ENCODE peak calls at places on chromosomes 4 and X, in eight cellular contexts. One of them, this sample, is unnamed.

GRCh38 chrX:63275127-63275526 is 76.0 kb downstream of the SPIN4 start:
- DNase-seq in uterus: no peak
- DNase-seq in foreskin fibroblast: peak
- DNase-seq in WERI-Rb-1: peak
- DNase-seq in astrocyte of the spinal cord: no peak
- DNase-seq in mammary epithelial cell: peak
- DNase-seq in HFF-Myc: no peak
- DNase-seq in MG63: peak
- DNase-seq in this sample: peak

GRCh38 chr4:165656829-165657467 is 216.1 kb upstream of the TLL1 start:
- DNase-seq in uterus: no peak
- DNase-seq in foreskin fibroblast: no peak
- DNase-seq in WERI-Rb-1: no peak
- DNase-seq in astrocyte of the spinal cord: no peak
- DNase-seq in mammary epithelial cell: no peak
- DNase-seq in HFF-Myc: no peak
- DNase-seq in MG63: no peak
- DNase-seq in this sample: no peak

GRCh38 chrX:629230-630006 is 1.2 kb upstream of the SHOX start:
- DNase-seq in uterus: no peak
- DNase-seq in foreskin fibroblast: peak
- DNase-seq in WERI-Rb-1: no peak
- DNase-seq in astrocyte of the spinal cord: no peak
- DNase-seq in mammary epithelial cell: no peak
- DNase-seq in HFF-Myc: no peak
- DNase-seq in MG63: no peak
- DNase-seq in this sample: no peak

GRCh38 chr4:183600189-183600685 is 58.7 kb downstream of the RWDD4 start:
- DNase-seq in uterus: no peak
- DNase-seq in foreskin fibroblast: peak
- DNase-seq in WERI-Rb-1: no peak
- DNase-seq in astrocyte of the spinal cord: no peak
- DNase-seq in mammary epithelial cell: no peak
- DNase-seq in HFF-Myc: no peak
- DNase-seq in MG63: no peak
- DNase-seq in this sample: no peak

GRCh38 chrX:38183577-38183976 is 37.1 kb downstream of the SRPX start:
- DNase-seq in uterus: no peak
- DNase-seq in foreskin fibroblast: peak
- DNase-seq in WERI-Rb-1: no peak
- DNase-seq in astrocyte of the spinal cord: peak
- DNase-seq in mammary epithelial cell: no peak
- DNase-seq in HFF-Myc: no peak
- DNase-seq in MG63: no peak
- DNase-seq in this sample: no peak

GRCh38 chr4:121375262-121375661 is 5.6 kb downstream of the QRFPR start:
- DNase-seq in uterus: no peak
- DNase-seq in foreskin fibroblast: peak
- DNase-seq in WERI-Rb-1: no peak
- DNase-seq in astrocyte of the spinal cord: peak
- DNase-seq in mammary epithelial cell: peak
- DNase-seq in HFF-Myc: no peak
- DNase-seq in MG63: no peak
- DNase-seq in this sample: no peak

GRCh38 chrX:80810365-80810978 is 795 bp upstream of the BRWD3 start:
- DNase-seq in uterus: no peak
- DNase-seq in foreskin fibroblast: peak
- DNase-seq in WERI-Rb-1: no peak
- DNase-seq in astrocyte of the spinal cord: no peak
- DNase-seq in mammary epithelial cell: no peak
- DNase-seq in HFF-Myc: no peak
- DNase-seq in MG63: no peak
- DNase-seq in this sample: no peak

GRCh38 chr4:95190751-95191436 is 357.9 kb downstream of the UNC5C start:
- DNase-seq in uterus: peak
- DNase-seq in foreskin fibroblast: no peak
- DNase-seq in WERI-Rb-1: peak
- DNase-seq in astrocyte of the spinal cord: no peak
- DNase-seq in mammary epithelial cell: peak
- DNase-seq in HFF-Myc: no peak
- DNase-seq in MG63: no peak
- DNase-seq in this sample: no peak

GRCh38 chr4:83219344-83219990 is 65.1 kb downstream of the COQ2 start:
- DNase-seq in uterus: no peak
- DNase-seq in foreskin fibroblast: peak
- DNase-seq in WERI-Rb-1: peak
- DNase-seq in astrocyte of the spinal cord: no peak
- DNase-seq in mammary epithelial cell: peak
- DNase-seq in HFF-Myc: no peak
- DNase-seq in MG63: no peak
- DNase-seq in this sample: no peak

GRCh38 chr4:83214079-83214478 is 70.5 kb downstream of the COQ2 start:
- DNase-seq in uterus: no peak
- DNase-seq in foreskin fibroblast: no peak
- DNase-seq in WERI-Rb-1: no peak
- DNase-seq in astrocyte of the spinal cord: no peak
- DNase-seq in mammary epithelial cell: no peak
- DNase-seq in HFF-Myc: no peak
- DNase-seq in MG63: no peak
- DNase-seq in this sample: no peak

GRCh38 chr4:83219991-83220360 is 64.6 kb downstream of the COQ2 start:
- DNase-seq in uterus: no peak
- DNase-seq in foreskin fibroblast: peak
- DNase-seq in WERI-Rb-1: no peak
- DNase-seq in astrocyte of the spinal cord: no peak
- DNase-seq in mammary epithelial cell: no peak
- DNase-seq in HFF-Myc: no peak
- DNase-seq in MG63: no peak
- DNase-seq in this sample: no peak

GRCh38 chr4:83217721-83218522 is 66.7 kb downstream of the COQ2 start:
- DNase-seq in uterus: no peak
- DNase-seq in foreskin fibroblast: no peak
- DNase-seq in WERI-Rb-1: no peak
- DNase-seq in astrocyte of the spinal cord: no peak
- DNase-seq in mammary epithelial cell: no peak
- DNase-seq in HFF-Myc: no peak
- DNase-seq in MG63: no peak
- DNase-seq in this sample: no peak

DNA sequence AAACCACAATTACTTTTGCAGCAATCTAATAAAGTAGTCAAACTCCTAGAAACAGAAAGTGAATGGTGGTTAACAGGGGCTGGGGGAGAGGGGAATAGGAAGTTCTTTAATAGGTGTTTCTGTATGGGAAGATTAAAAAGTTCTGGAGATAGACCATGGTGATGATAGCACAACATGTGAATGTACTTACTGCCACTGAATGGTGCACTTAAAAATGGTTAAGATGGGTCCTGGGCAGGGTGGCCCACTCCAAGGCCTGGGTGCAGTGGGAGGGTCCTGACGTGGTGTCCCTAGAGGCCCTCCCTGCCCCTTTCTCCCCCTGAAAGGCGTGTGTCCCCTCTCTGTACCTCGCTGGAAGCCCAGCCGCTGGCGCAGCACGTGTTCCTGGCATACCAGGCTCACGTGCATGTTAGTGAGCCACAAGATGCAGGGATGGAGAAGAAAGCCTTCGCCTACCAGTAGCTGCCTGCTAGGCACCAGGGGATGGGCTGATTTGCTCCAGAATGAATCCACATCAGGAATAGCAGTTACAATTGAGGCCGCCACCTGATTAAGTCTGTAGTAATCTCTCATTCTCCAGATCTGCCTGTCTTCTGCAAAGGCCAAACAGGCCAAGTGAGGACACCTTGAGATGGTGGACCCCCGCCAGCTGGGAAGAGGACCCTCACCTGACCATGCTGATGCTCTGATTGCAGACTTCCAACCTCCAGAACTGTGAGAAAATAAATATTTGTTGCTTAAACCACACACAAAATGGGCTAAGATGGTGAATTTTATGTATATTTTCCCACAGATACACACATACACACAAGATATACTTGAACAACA is 67.5 kb downstream of the COQ2 start:
- DNase-seq in uterus: no peak
- DNase-seq in foreskin fibroblast: no peak
- DNase-seq in WERI-Rb-1: no peak
- DNase-seq in astrocyte of the spinal cord: no peak
- DNase-seq in mammary epithelial cell: no peak
- DNase-seq in HFF-Myc: no peak
- DNase-seq in MG63: no peak
- DNase-seq in this sample: no peak
- H3K4me3 ChIP-seq in uterus: no peak
- H3K4me3 ChIP-seq in foreskin fibroblast: no peak
- H3K4me3 ChIP-seq in WERI-Rb-1: no peak
- H3K4me3 ChIP-seq in astrocyte of the spinal cord: no peak
- H3K4me3 ChIP-seq in mammary epithelial cell: no peak
- H3K4me3 ChIP-seq in HFF-Myc: no peak
- H3K4me3 ChIP-seq in MG63: no peak
- H3K4me3 ChIP-seq in this sample: no peak

GRCh38 chr4:54274264-54274663 is 45.2 kb downstream of the PDGFRA start:
- DNase-seq in uterus: no peak
- DNase-seq in foreskin fibroblast: no peak
- DNase-seq in WERI-Rb-1: no peak
- DNase-seq in astrocyte of the spinal cord: no peak
- DNase-seq in mammary epithelial cell: no peak
- DNase-seq in HFF-Myc: no peak
- DNase-seq in MG63: no peak
- DNase-seq in this sample: no peak

GRCh38 chr4:54276633-54277426 is 47.7 kb downstream of the PDGFRA start:
- DNase-seq in uterus: no peak
- DNase-seq in foreskin fibroblast: peak
- DNase-seq in WERI-Rb-1: no peak
- DNase-seq in astrocyte of the spinal cord: peak
- DNase-seq in mammary epithelial cell: peak
- DNase-seq in HFF-Myc: no peak
- DNase-seq in MG63: no peak
- DNase-seq in this sample: no peak

GRCh38 chr4:54274786-54275503 is 45.9 kb downstream of the PDGFRA start:
- DNase-seq in uterus: no peak
- DNase-seq in foreskin fibroblast: peak
- DNase-seq in WERI-Rb-1: no peak
- DNase-seq in astrocyte of the spinal cord: no peak
- DNase-seq in mammary epithelial cell: no peak
- DNase-seq in HFF-Myc: no peak
- DNase-seq in MG63: no peak
- DNase-seq in this sample: no peak

GRCh38 chr4:54281060-54281781 is 52.1 kb downstream of the PDGFRA start:
- DNase-seq in uterus: peak
- DNase-seq in foreskin fibroblast: peak
- DNase-seq in WERI-Rb-1: no peak
- DNase-seq in astrocyte of the spinal cord: peak
- DNase-seq in mammary epithelial cell: peak
- DNase-seq in HFF-Myc: peak
- DNase-seq in MG63: peak
- DNase-seq in this sample: peak

GRCh38 chr4:54277691-54278090 is 48.6 kb downstream of the PDGFRA start:
- DNase-seq in uterus: peak
- DNase-seq in foreskin fibroblast: peak
- DNase-seq in WERI-Rb-1: no peak
- DNase-seq in astrocyte of the spinal cord: peak
- DNase-seq in mammary epithelial cell: peak
- DNase-seq in HFF-Myc: peak
- DNase-seq in MG63: peak
- DNase-seq in this sample: no peak
- H3K4me3 ChIP-seq in uterus: no peak
- H3K4me3 ChIP-seq in foreskin fibroblast: no peak
- H3K4me3 ChIP-seq in WERI-Rb-1: no peak
- H3K4me3 ChIP-seq in astrocyte of the spinal cord: no peak
- H3K4me3 ChIP-seq in mammary epithelial cell: no peak
- H3K4me3 ChIP-seq in HFF-Myc: no peak
- H3K4me3 ChIP-seq in MG63: no peak
- H3K4me3 ChIP-seq in this sample: no peak

GRCh38 chr4:112378858-112379257 is 81.7 kb downstream of the ALPK1 start:
- DNase-seq in uterus: no peak
- DNase-seq in foreskin fibroblast: peak
- DNase-seq in WERI-Rb-1: no peak
- DNase-seq in astrocyte of the spinal cord: no peak
- DNase-seq in mammary epithelial cell: no peak
- DNase-seq in HFF-Myc: no peak
- DNase-seq in MG63: no peak
- DNase-seq in this sample: no peak
- H3K4me3 ChIP-seq in uterus: no peak
- H3K4me3 ChIP-seq in foreskin fibroblast: no peak
- H3K4me3 ChIP-seq in WERI-Rb-1: no peak
- H3K4me3 ChIP-seq in astrocyte of the spinal cord: no peak
- H3K4me3 ChIP-seq in mammary epithelial cell: no peak
- H3K4me3 ChIP-seq in HFF-Myc: no peak
- H3K4me3 ChIP-seq in MG63: no peak
- H3K4me3 ChIP-seq in this sample: no peak

DNA sequence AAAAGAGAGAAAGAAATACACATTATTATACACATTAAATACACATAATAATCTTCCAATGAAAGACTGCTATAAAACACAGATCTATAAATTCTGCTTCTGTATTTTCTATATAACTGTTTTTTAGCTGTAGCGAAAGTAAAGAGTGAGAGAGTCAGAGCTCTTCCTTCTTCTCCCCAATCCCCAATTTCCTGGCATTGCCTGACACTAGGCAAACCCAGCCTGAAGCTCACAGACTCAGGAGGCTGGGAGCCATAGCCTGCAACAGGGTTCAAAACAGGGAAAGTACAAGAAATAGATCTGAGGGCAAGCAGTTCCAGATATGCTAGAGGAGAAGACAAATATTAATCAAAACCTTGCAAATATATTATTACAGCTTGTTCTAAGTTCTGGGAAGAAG is 201.6 kb downstream of the HNRNPD start:
- DNase-seq in uterus: no peak
- DNase-seq in foreskin fibroblast: no peak
- DNase-seq in WERI-Rb-1: no peak
- DNase-seq in astrocyte of the spinal cord: no peak
- DNase-seq in mammary epithelial cell: no peak
- DNase-seq in HFF-Myc: no peak
- DNase-seq in MG63: no peak
- DNase-seq in this sample: no peak
- H3K4me3 ChIP-seq in uterus: no peak
- H3K4me3 ChIP-seq in foreskin fibroblast: no peak
- H3K4me3 ChIP-seq in WERI-Rb-1: no peak
- H3K4me3 ChIP-seq in astrocyte of the spinal cord: no peak
- H3K4me3 ChIP-seq in mammary epithelial cell: no peak
- H3K4me3 ChIP-seq in HFF-Myc: no peak
- H3K4me3 ChIP-seq in MG63: no peak
- H3K4me3 ChIP-seq in this sample: no peak

GRCh38 chr4:119536572-119537528 is 91.8 kb downstream of the PDE5A start:
- DNase-seq in uterus: no peak
- DNase-seq in foreskin fibroblast: peak
- DNase-seq in WERI-Rb-1: no peak
- DNase-seq in astrocyte of the spinal cord: peak
- DNase-seq in mammary epithelial cell: peak
- DNase-seq in HFF-Myc: no peak
- DNase-seq in MG63: peak
- DNase-seq in this sample: no peak
- H3K4me3 ChIP-seq in uterus: no peak
- H3K4me3 ChIP-seq in foreskin fibroblast: no peak
- H3K4me3 ChIP-seq in WERI-Rb-1: no peak
- H3K4me3 ChIP-seq in astrocyte of the spinal cord: no peak
- H3K4me3 ChIP-seq in mammary epithelial cell: no peak
- H3K4me3 ChIP-seq in HFF-Myc: no peak
- H3K4me3 ChIP-seq in MG63: no peak
- H3K4me3 ChIP-seq in this sample: no peak

GRCh38 chr4:65007841-65008439 is 598.7 kb upstream of the TECRL start:
- DNase-seq in uterus: no peak
- DNase-seq in foreskin fibroblast: peak
- DNase-seq in WERI-Rb-1: peak
- DNase-seq in astrocyte of the spinal cord: peak
- DNase-seq in mammary epithelial cell: peak
- DNase-seq in HFF-Myc: no peak
- DNase-seq in MG63: no peak
- DNase-seq in this sample: no peak
- H3K4me3 ChIP-seq in uterus: no peak
- H3K4me3 ChIP-seq in foreskin fibroblast: no peak
- H3K4me3 ChIP-seq in WERI-Rb-1: no peak
- H3K4me3 ChIP-seq in astrocyte of the spinal cord: no peak
- H3K4me3 ChIP-seq in mammary epithelial cell: no peak
- H3K4me3 ChIP-seq in HFF-Myc: no peak
- H3K4me3 ChIP-seq in MG63: no peak
- H3K4me3 ChIP-seq in this sample: no peak